ENCODE peak calls at places on chromosomes 12 and 14, in eight cellular contexts. One of them, this sample, is unnamed.

GRCh38 chr12:79933043-79933442 is 1.9 kb downstream of the PPP1R12A start:
- DNase-seq in PC-3: no peak
- DNase-seq in hepatocyte: no peak
- DNase-seq in lower lobe of right lung: no peak
- DNase-seq in aorta: no peak
- DNase-seq in breast epithelium: no peak
- DNase-seq in psoas muscle: no peak
- DNase-seq in Peyer's patch: no peak
- DNase-seq in this sample: no peak

GRCh38 chr14:62532186-62532585 is 513.1 kb downstream of the KCNH5 start:
- DNase-seq in PC-3: peak; percentile 39
- DNase-seq in hepatocyte: peak; percentile 27
- DNase-seq in lower lobe of right lung: no peak
- DNase-seq in aorta: no peak
- DNase-seq in breast epithelium: no peak
- DNase-seq in psoas muscle: no peak
- DNase-seq in Peyer's patch: no peak
- DNase-seq in this sample: no peak

GRCh38 chr12:29638528-29638927 is 141.0 kb upstream of the OVCH1 start:
- DNase-seq in PC-3: no peak
- DNase-seq in hepatocyte: no peak
- DNase-seq in lower lobe of right lung: no peak
- DNase-seq in aorta: no peak
- DNase-seq in breast epithelium: no peak
- DNase-seq in psoas muscle: no peak
- DNase-seq in Peyer's patch: no peak
- DNase-seq in this sample: no peak

GRCh38 chr14:96424104-96424989 is 32.4 kb downstream of the AK7 start:
- DNase-seq in PC-3: peak; percentile 89
- DNase-seq in hepatocyte: peak; percentile 87
- DNase-seq in lower lobe of right lung: peak; percentile 54
- DNase-seq in aorta: peak; percentile 76
- DNase-seq in breast epithelium: no peak
- DNase-seq in psoas muscle: no peak
- DNase-seq in Peyer's patch: peak; percentile 64
- DNase-seq in this sample: peak; percentile 20

GRCh38 chr12:58804749-58805148 is 115.6 kb downstream of the LRIG3 start:
- DNase-seq in PC-3: peak; percentile 40
- DNase-seq in hepatocyte: no peak
- DNase-seq in lower lobe of right lung: no peak
- DNase-seq in aorta: no peak
- DNase-seq in breast epithelium: no peak
- DNase-seq in psoas muscle: no peak
- DNase-seq in Peyer's patch: no peak
- DNase-seq in this sample: no peak

GRCh38 chr14:34502826-34503225 is 36.7 kb downstream of the EAPP start:
- DNase-seq in PC-3: no peak
- DNase-seq in hepatocyte: no peak
- DNase-seq in lower lobe of right lung: no peak
- DNase-seq in aorta: no peak
- DNase-seq in breast epithelium: no peak
- DNase-seq in psoas muscle: no peak
- DNase-seq in Peyer's patch: no peak
- DNase-seq in this sample: no peak

GRCh38 chr12:98738002-98738401 is 92.9 kb downstream of the APAF1 start:
- DNase-seq in PC-3: no peak
- DNase-seq in hepatocyte: no peak
- DNase-seq in lower lobe of right lung: no peak
- DNase-seq in aorta: no peak
- DNase-seq in breast epithelium: no peak
- DNase-seq in psoas muscle: no peak
- DNase-seq in Peyer's patch: no peak
- DNase-seq in this sample: no peak

GRCh38 chr12:94718114-94718513 is 67.8 kb upstream of the TMCC3 start:
- DNase-seq in PC-3: peak; percentile 19
- DNase-seq in hepatocyte: no peak
- DNase-seq in lower lobe of right lung: no peak
- DNase-seq in aorta: no peak
- DNase-seq in breast epithelium: no peak
- DNase-seq in psoas muscle: no peak
- DNase-seq in Peyer's patch: no peak
- DNase-seq in this sample: no peak

GRCh38 chr14:80475074-80475473 is 263.8 kb upstream of the DIO2 start:
- DNase-seq in PC-3: peak; percentile 16
- DNase-seq in hepatocyte: no peak
- DNase-seq in lower lobe of right lung: no peak
- DNase-seq in aorta: no peak
- DNase-seq in breast epithelium: no peak
- DNase-seq in psoas muscle: no peak
- DNase-seq in Peyer's patch: no peak
- DNase-seq in this sample: no peak

GRCh38 chr14:96164861-96165490 is 39.7 kb upstream of the BDKRB2 start:
- DNase-seq in PC-3: no peak
- DNase-seq in hepatocyte: no peak
- DNase-seq in lower lobe of right lung: no peak
- DNase-seq in aorta: no peak
- DNase-seq in breast epithelium: no peak
- DNase-seq in psoas muscle: no peak
- DNase-seq in Peyer's patch: no peak
- DNase-seq in this sample: no peak

GRCh38 chr12:1050059-1050707 is 59.2 kb downstream of the ERC1 start:
- DNase-seq in PC-3: peak; percentile 85
- DNase-seq in hepatocyte: no peak
- DNase-seq in lower lobe of right lung: no peak
- DNase-seq in aorta: no peak
- DNase-seq in breast epithelium: no peak
- DNase-seq in psoas muscle: no peak
- DNase-seq in Peyer's patch: no peak
- DNase-seq in this sample: no peak

GRCh38 chr12:78951746-78952532 is 87.4 kb downstream of the SYT1 start:
- DNase-seq in PC-3: peak; percentile 8
- DNase-seq in hepatocyte: no peak
- DNase-seq in lower lobe of right lung: no peak
- DNase-seq in aorta: no peak
- DNase-seq in breast epithelium: no peak
- DNase-seq in psoas muscle: no peak
- DNase-seq in Peyer's patch: no peak
- DNase-seq in this sample: no peak

GRCh38 chr12:118480235-118480634 is 103.9 kb downstream of the SUDS3 start:
- DNase-seq in PC-3: no peak
- DNase-seq in hepatocyte: no peak
- DNase-seq in lower lobe of right lung: no peak
- DNase-seq in aorta: no peak
- DNase-seq in breast epithelium: no peak
- DNase-seq in psoas muscle: no peak
- DNase-seq in Peyer's patch: no peak
- DNase-seq in this sample: no peak

GRCh38 chr12:89247962-89248361 is 104.3 kb downstream of the DUSP6 start:
- DNase-seq in PC-3: no peak
- DNase-seq in hepatocyte: no peak
- DNase-seq in lower lobe of right lung: no peak
- DNase-seq in aorta: no peak
- DNase-seq in breast epithelium: no peak
- DNase-seq in psoas muscle: no peak
- DNase-seq in Peyer's patch: no peak
- DNase-seq in this sample: no peak

GRCh38 chr14:63371033-63371432 is 52.3 kb upstream of the GPHB5 start:
- DNase-seq in PC-3: no peak
- DNase-seq in hepatocyte: no peak
- DNase-seq in lower lobe of right lung: no peak
- DNase-seq in aorta: no peak
- DNase-seq in breast epithelium: no peak
- DNase-seq in psoas muscle: no peak
- DNase-seq in Peyer's patch: no peak
- DNase-seq in this sample: no peak

GRCh38 chr14:35821546-35822411 is 4.4 kb upstream of the BRMS1L start:
- DNase-seq in PC-3: peak; percentile 66
- DNase-seq in hepatocyte: no peak
- DNase-seq in lower lobe of right lung: no peak
- DNase-seq in aorta: no peak
- DNase-seq in breast epithelium: no peak
- DNase-seq in psoas muscle: no peak
- DNase-seq in Peyer's patch: no peak
- DNase-seq in this sample: no peak

GRCh38 chr12:40469736-40470135 is 222.5 kb upstream of the CNTN1 start:
- DNase-seq in PC-3: no peak
- DNase-seq in hepatocyte: no peak
- DNase-seq in lower lobe of right lung: no peak
- DNase-seq in aorta: no peak
- DNase-seq in breast epithelium: no peak
- DNase-seq in psoas muscle: no peak
- DNase-seq in Peyer's patch: no peak
- DNase-seq in this sample: no peak

GRCh38 chr12:120216742-120217595 is 16.1 kb upstream of the RPLP0 start:
- DNase-seq in PC-3: no peak
- DNase-seq in hepatocyte: no peak
- DNase-seq in lower lobe of right lung: no peak
- DNase-seq in aorta: no peak
- DNase-seq in breast epithelium: no peak
- DNase-seq in psoas muscle: no peak
- DNase-seq in Peyer's patch: no peak
- DNase-seq in this sample: peak; percentile 59

GRCh38 chr12:90828621-90829020 is 126.4 kb downstream of the CCER1 start:
- DNase-seq in PC-3: no peak
- DNase-seq in hepatocyte: no peak
- DNase-seq in lower lobe of right lung: no peak
- DNase-seq in aorta: no peak
- DNase-seq in breast epithelium: no peak
- DNase-seq in psoas muscle: no peak
- DNase-seq in Peyer's patch: no peak
- DNase-seq in this sample: no peak

GRCh38 chr14:105797546-105797945 is 271.2 kb downstream of the TMEM121 start:
- DNase-seq in PC-3: no peak
- DNase-seq in hepatocyte: no peak
- DNase-seq in lower lobe of right lung: no peak
- DNase-seq in aorta: no peak
- DNase-seq in breast epithelium: no peak
- DNase-seq in psoas muscle: no peak
- DNase-seq in Peyer's patch: no peak
- DNase-seq in this sample: no peak
- H3K9me3 ChIP-seq in PC-3: no peaks in the 10 kb centered on the region
- H3K9me3 ChIP-seq in hepatocyte: peaks cover 5% of the 10 kb centered on the region
- H3K9me3 ChIP-seq in lower lobe of right lung: no peaks in the 10 kb centered on the region
- H3K9me3 ChIP-seq in aorta: peaks cover 4% of the 10 kb centered on the region
- H3K9me3 ChIP-seq in breast epithelium: peaks cover 24% of the 10 kb centered on the region
- H3K9me3 ChIP-seq in psoas muscle: peaks cover 4% of the 10 kb centered on the region
- H3K9me3 ChIP-seq in Peyer's patch: no peaks in the 10 kb centered on the region
- H3K9me3 ChIP-seq in this sample: no peaks in the 10 kb centered on the region

GRCh38 chr12:117120787-117121186 is 21.6 kb upstream of the TESC start:
- DNase-seq in PC-3: no peak
- DNase-seq in hepatocyte: no peak
- DNase-seq in lower lobe of right lung: no peak
- DNase-seq in aorta: no peak
- DNase-seq in breast epithelium: no peak
- DNase-seq in psoas muscle: no peak
- DNase-seq in Peyer's patch: no peak
- DNase-seq in this sample: no peak
- H3K4me1 ChIP-seq in PC-3: peaks cover 14% of the 10 kb centered on the region
- H3K4me1 ChIP-seq in hepatocyte: no peaks in the 10 kb centered on the region
- H3K4me1 ChIP-seq in lower lobe of right lung: peaks cover 18% of the 10 kb centered on the region
- H3K4me1 ChIP-seq in aorta: no peaks in the 10 kb centered on the region
- H3K4me1 ChIP-seq in breast epithelium: no peaks in the 10 kb centered on the region
- H3K4me1 ChIP-seq in psoas muscle: no peaks in the 10 kb centered on the region
- H3K4me1 ChIP-seq in Peyer's patch: no peaks in the 10 kb centered on the region
- H3K4me1 ChIP-seq in this sample: peaks cover 9% of the 10 kb centered on the region

GRCh38 chr14:105941226-105942166 is 415.1 kb downstream of the TMEM121 start:
- DNase-seq in PC-3: no peak
- DNase-seq in hepatocyte: no peak
- DNase-seq in lower lobe of right lung: no peak
- DNase-seq in aorta: no peak
- DNase-seq in breast epithelium: no peak
- DNase-seq in psoas muscle: no peak
- DNase-seq in Peyer's patch: no peak
- DNase-seq in this sample: no peak
- H3K9me3 ChIP-seq in PC-3: peaks cover 6% of the 10 kb centered on the region
- H3K9me3 ChIP-seq in hepatocyte: no peaks in the 10 kb centered on the region
- H3K9me3 ChIP-seq in lower lobe of right lung: peaks cover 20% of the 10 kb centered on the region
- H3K9me3 ChIP-seq in aorta: peaks cover 8% of the 10 kb centered on the region
- H3K9me3 ChIP-seq in breast epithelium: peaks cover 24% of the 10 kb centered on the region
- H3K9me3 ChIP-seq in psoas muscle: peaks cover 7% of the 10 kb centered on the region
- H3K9me3 ChIP-seq in Peyer's patch: no peaks in the 10 kb centered on the region
- H3K9me3 ChIP-seq in this sample: peaks cover 4% of the 10 kb centered on the region

GRCh38 chr12:53224268-53224896 is 7.6 kb downstream of the RARG start:
- DNase-seq in PC-3: peak; percentile 61
- DNase-seq in hepatocyte: peak; percentile 75
- DNase-seq in lower lobe of right lung: peak; percentile 54
- DNase-seq in aorta: peak; percentile 51
- DNase-seq in breast epithelium: peak; percentile 46
- DNase-seq in psoas muscle: no peak
- DNase-seq in Peyer's patch: no peak
- DNase-seq in this sample: no peak

GRCh38 chr12:53223391-53224267 is 8.4 kb downstream of the RARG start:
- DNase-seq in PC-3: no peak
- DNase-seq in hepatocyte: peak; percentile 80
- DNase-seq in lower lobe of right lung: peak; percentile 58
- DNase-seq in aorta: peak; percentile 77
- DNase-seq in breast epithelium: no peak
- DNase-seq in psoas muscle: no peak
- DNase-seq in Peyer's patch: no peak
- DNase-seq in this sample: peak; percentile 84

GRCh38 chr12:53224897-53225634 is 6.9 kb downstream of the RARG start:
- DNase-seq in PC-3: no peak
- DNase-seq in hepatocyte: no peak
- DNase-seq in lower lobe of right lung: peak; percentile 26
- DNase-seq in aorta: peak; percentile 89
- DNase-seq in breast epithelium: no peak
- DNase-seq in psoas muscle: no peak
- DNase-seq in Peyer's patch: no peak
- DNase-seq in this sample: no peak

GRCh38 chr12:53227341-53227740 is 4.7 kb downstream of the RARG start:
- DNase-seq in PC-3: no peak
- DNase-seq in hepatocyte: no peak
- DNase-seq in lower lobe of right lung: peak; percentile 32
- DNase-seq in aorta: peak; percentile 64
- DNase-seq in breast epithelium: no peak
- DNase-seq in psoas muscle: no peak
- DNase-seq in Peyer's patch: no peak
- DNase-seq in this sample: no peak

GRCh38 chr12:53225635-53226424 is 6.2 kb downstream of the RARG start:
- DNase-seq in PC-3: no peak
- DNase-seq in hepatocyte: no peak
- DNase-seq in lower lobe of right lung: peak; percentile 26
- DNase-seq in aorta: peak; percentile 61
- DNase-seq in breast epithelium: no peak
- DNase-seq in psoas muscle: no peak
- DNase-seq in Peyer's patch: no peak
- DNase-seq in this sample: no peak
- H3K4me1 ChIP-seq in PC-3: peaks cover 49% of the 10 kb centered on the region
- H3K4me1 ChIP-seq in hepatocyte: peaks cover 42% of the 10 kb centered on the region
- H3K4me1 ChIP-seq in lower lobe of right lung: peaks cover 55% of the 10 kb centered on the region
- H3K4me1 ChIP-seq in aorta: no peaks in the 10 kb centered on the region
- H3K4me1 ChIP-seq in breast epithelium: peaks cover 14% of the 10 kb centered on the region
- H3K4me1 ChIP-seq in psoas muscle: peaks cover 19% of the 10 kb centered on the region
- H3K4me1 ChIP-seq in Peyer's patch: peaks cover 7% of the 10 kb centered on the region
- H3K4me1 ChIP-seq in this sample: peaks cover 8% of the 10 kb centered on the region

DNA sequence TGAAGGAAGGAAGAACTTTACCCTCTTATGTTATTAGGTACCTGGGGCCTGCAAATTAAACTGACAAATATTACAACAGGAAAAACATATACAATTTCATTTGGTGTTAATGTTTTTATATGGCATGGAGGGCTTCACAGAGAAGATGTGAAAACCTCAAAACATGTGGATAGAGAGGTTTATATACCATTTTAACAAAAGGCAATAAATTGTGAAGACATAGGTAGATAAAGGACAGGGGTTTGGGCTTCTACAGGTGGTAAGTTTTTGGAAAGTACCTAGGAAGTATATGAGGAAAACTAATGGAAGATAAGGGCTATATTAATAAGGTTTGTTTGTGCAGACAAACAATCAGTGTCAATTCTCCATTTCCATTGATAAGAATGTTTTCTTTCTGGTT is 95.1 kb upstream of the ATF7IP start:
- DNase-seq in PC-3: no peak
- DNase-seq in hepatocyte: no peak
- DNase-seq in lower lobe of right lung: no peak
- DNase-seq in aorta: no peak
- DNase-seq in breast epithelium: no peak
- DNase-seq in psoas muscle: no peak
- DNase-seq in Peyer's patch: no peak
- DNase-seq in this sample: no peak
- H3K9me3 ChIP-seq in PC-3: no peaks in the 10 kb centered on the region
- H3K9me3 ChIP-seq in hepatocyte: no peaks in the 10 kb centered on the region
- H3K9me3 ChIP-seq in lower lobe of right lung: no peaks in the 10 kb centered on the region
- H3K9me3 ChIP-seq in aorta: peaks cover 1% of the 10 kb centered on the region
- H3K9me3 ChIP-seq in breast epithelium: peaks cover 11% of the 10 kb centered on the region
- H3K9me3 ChIP-seq in psoas muscle: no peaks in the 10 kb centered on the region
- H3K9me3 ChIP-seq in Peyer's patch: no peaks in the 10 kb centered on the region
- H3K9me3 ChIP-seq in this sample: no peaks in the 10 kb centered on the region